ENCODE peak calls at places on chromosome X, in four cellular contexts. X, G, M and L are unnamed samples. For H4K20me1, the result is how much of the 10 kb centered on the place peaks cover.

GRCh38 chrX:45849261-45849660 is 648.6 kb upstream of the DIPK2B start:
- DNase-seq in X (no peak), M (peak), G (peak), L (no peak)

GRCh38 chrX:15242899-15243555 is 26.9 kb downstream of the ASB9 start:
- DNase-seq in X (no peak), M (peak), G (peak), L (peak)

GRCh38 chrX:155745792-155746191 is 133.0 kb upstream of the TMLHE start:
- DNase-seq in G (peak), X (no peak), M (peak), L (no peak)

GRCh38 chrX:137430984-137431475 is 134.9 kb upstream of the ZIC3 start:
- DNase-seq in M (no peak), X (no peak), G (no peak), L (no peak)

GRCh38 chrX:145751943-145752342 is 65.7 kb upstream of the SLITRK2 start:
- DNase-seq in G (no peak), M (no peak), X (no peak), L (no peak)

GRCh38 chrX:70013483-70014222 is 36.1 kb downstream of the AWAT2 start:
- DNase-seq in G (no peak), M (no peak), X (no peak), L (no peak)

GRCh38 chrX:120021927-120022326 is 55.6 kb downstream of the RHOXF2B start:
- DNase-seq in G (peak), M (peak), X (no peak), L (no peak)

GRCh38 chrX:19840899-19841648 is 46.3 kb downstream of the SH3KBP1 start:
- DNase-seq in M (no peak), X (peak), G (peak), L (peak)

GRCh38 chrX:109684136-109684535 is 48.9 kb downstream of the ACSL4 start:
- DNase-seq in G (no peak), X (no peak), M (no peak), L (no peak)

GRCh38 chrX:139691843-139692505 is 16.0 kb downstream of the MCF2 start:
- DNase-seq in X (no peak), G (no peak), M (no peak), L (no peak)

GRCh38 chrX:17788956-17789562 is 51.8 kb downstream of the SCML1 start:
- DNase-seq in G (no peak), X (no peak), M (no peak), L (no peak)

GRCh38 chrX:133440081-133440796 is 24.9 kb upstream of the GPC4 start:
- DNase-seq in G (no peak), M (no peak), X (no peak), L (no peak)

GRCh38 chrX:68684291-68684918 is 36.9 kb downstream of the STARD8 start:
- DNase-seq in G (no peak), X (no peak), M (peak), L (no peak)

GRCh38 chrX:68693481-68694410 is 46.3 kb downstream of the STARD8 start:
- DNase-seq in X (no peak), M (peak), G (no peak), L (no peak)

GRCh38 chrX:134419784-134420183 is 40.2 kb upstream of the HPRT1 start:
- DNase-seq in X (no peak), G (no peak), M (no peak), L (no peak)

GRCh38 chrX:2696698-2697215 is 5.7 kb downstream of the CD99 start:
- DNase-seq in X (no peak), M (no peak), G (no peak), L (peak)

GRCh38 chrX:55014897-55015299 is 14.7 kb downstream of the APEX2 start:
- DNase-seq in G (no peak), M (peak), X (no peak), L (no peak)

GRCh38 chrX:1506916-1507315 is 30.1 kb downstream of the P2RY8 start:
- DNase-seq in X (no peak), M (no peak), G (no peak), L (no peak)

GRCh38 chrX:1507511-1508463 is 29.2 kb downstream of the P2RY8 start:
- DNase-seq in G (no peak), X (no peak), M (no peak), L (peak)

GRCh38 chrX:1511829-1512228 is 25.2 kb downstream of the P2RY8 start:
- DNase-seq in M (no peak), X (no peak), G (no peak), L (no peak)

GRCh38 chrX:1516596-1517104 is 20.3 kb downstream of the P2RY8 start:
- DNase-seq in X (no peak), G (no peak), M (no peak), L (no peak)

DNA sequence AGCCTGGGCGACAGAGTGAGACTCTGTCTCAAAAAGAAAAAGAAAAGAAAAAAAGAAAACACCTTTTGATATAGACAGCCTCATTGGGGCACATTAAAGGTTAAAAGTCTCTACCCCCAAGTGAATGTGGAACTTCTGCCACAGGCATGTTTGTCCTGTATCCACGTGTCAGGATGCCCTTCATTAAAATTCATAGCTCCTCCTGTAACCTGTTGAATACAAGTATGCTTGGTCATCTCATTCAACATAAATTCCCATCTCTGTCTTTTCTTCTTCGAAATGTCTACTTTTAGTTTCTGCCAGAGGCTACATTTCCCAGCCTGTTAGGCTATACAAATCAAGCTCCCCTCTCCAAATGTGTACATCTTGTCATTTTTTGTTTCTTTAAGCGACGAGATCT is 25.8 kb downstream of the P2RY8 start:
- DNase-seq in M (no peak), G (no peak), X (no peak), L (no peak)
- TF ChIP-seq HDAC2 in M (no peak), G (no peak), X (no peak), L (no peak)

GRCh38 chrX:47166126-47166525 is 21.1 kb downstream of the RBM10 start:
- DNase-seq in X (no peak), M (no peak), G (no peak), L (no peak)
- TF ChIP-seq KDM1A in X (no peak), M (no peak), G (no peak), L (no peak)

GRCh38 chrX:71107762-71108360 is 1.3 kb upstream of the CXorf65 start:
- DNase-seq in X (no peak), M (peak), G (no peak), L (no peak)
- H4K20me1 ChIP-seq in X (under half), M (under half), G (under half), L (under half)

DNA sequence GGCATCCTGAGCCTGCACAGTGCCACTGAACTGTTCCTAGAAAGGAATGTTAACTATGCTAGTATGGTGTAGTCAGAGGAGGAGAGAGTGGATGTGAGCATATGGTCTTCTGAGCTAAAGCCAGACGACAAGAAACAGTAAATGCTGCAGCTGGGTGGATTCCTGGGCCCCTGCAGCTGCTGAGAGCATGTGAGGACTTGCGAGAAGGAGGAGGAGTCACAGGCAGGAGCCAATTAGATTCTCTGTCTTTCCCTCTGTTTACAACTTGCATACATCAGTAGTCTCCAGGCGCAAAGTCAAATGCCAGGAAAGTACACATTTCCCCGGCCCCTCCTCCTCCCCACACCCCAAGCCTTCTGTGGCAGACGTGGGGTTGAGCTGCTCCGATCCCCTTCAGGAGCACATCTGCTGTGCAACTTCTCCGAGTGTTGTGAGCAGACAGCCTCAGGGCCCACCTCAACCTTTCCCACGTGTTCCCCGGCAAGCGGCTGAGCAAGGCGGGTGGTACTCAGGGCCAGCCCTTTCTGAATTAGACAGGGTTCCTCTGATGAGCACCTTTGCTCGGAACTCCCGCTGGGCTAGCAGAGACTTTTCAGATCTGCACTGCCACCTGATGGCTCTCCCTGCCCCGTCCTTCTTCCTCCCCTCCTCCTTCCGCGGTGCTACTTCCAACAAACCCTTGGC is 108.7 kb upstream of the ATP6AP2 start:
- DNase-seq in X (no peak), M (peak), G (peak), L (peak)
- TF ChIP-seq HDAC2 in X (no peak), M (no peak), G (no peak), L (no peak)

DNA sequence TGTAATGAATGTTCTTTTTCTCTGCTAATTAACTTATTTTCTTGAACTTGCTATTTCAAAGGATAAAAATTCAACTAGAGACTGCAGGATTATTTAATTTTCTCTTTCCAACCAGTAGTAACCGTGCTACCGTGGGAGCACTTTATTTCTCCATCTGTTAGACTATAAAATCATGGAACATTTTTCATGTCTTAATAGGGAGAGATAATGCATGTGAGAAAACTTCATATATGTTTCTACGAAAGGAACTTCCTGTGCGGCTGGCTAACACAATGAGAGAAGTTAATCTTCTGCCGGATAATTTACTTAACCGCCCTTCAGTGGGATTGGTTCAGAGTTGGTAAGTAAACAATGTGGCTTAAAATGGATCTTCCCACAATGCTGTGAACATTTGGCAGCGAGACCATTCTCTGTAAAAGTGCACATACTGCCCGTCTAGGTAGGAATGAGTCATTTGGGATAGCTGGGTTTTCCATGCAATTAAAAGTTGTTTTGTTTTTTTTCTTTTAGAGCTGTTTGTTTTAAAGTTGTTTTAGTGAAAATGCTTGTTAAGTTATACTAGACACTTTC is 29.5 kb downstream of the PDK3 start:
- DNase-seq in G (peak), X (no peak), M (no peak), L (no peak)
- TF ChIP-seq KDM1A in G (no peak), X (no peak), M (no peak), L (no peak)

GRCh38 chrX:153590961-153591956 is 7.7 kb downstream of the CCNQ start:
- DNase-seq in G (no peak), X (no peak), M (no peak), L (no peak)
- H4K20me1 ChIP-seq in G (under half), X (under half), M (under half), L (under half)